ENCODE peak calls at places on chromosomes 12 and 14, in eight cellular contexts. J is esophagus squamous epithelium; B is Karpas-422; M is small intestine; O is uterus; P is MM.1S; R is CD8-positive, alpha-beta T cell; G is A549. H is an unnamed sample.

GRCh38 chr14:60649815-60650381 is 621 bp upstream of the SIX1 start:
- DNase-seq in R (no peak), B (no peak), M (no peak), P (no peak), J (no peak), O (no peak), G (peak; percentile 37), H (no peak)

GRCh38 chr14:61346221-61346620 is 24.8 kb downstream of the PRKCH start:
- DNase-seq in M (no peak), B (no peak), J (no peak), P (no peak), O (no peak), R (no peak), G (no peak), H (no peak)

GRCh38 chr12:57603758-57604453 is 718 bp upstream of the DTX3 start:
- DNase-seq in J (no peak), R (no peak), B (no peak), M (no peak), G (no peak), O (peak; percentile 80), P (no peak), H (peak; percentile 74)

GRCh38 chr14:90429236-90429635 is 32.4 kb downstream of the CALM1 start:
- DNase-seq in P (no peak), J (no peak), G (no peak), B (no peak), R (no peak), O (no peak), M (no peak), H (no peak)

GRCh38 chr14:100865682-100866591 is 37.6 kb downstream of the RTL1 start:
- DNase-seq in B (no peak), R (no peak), O (no peak), P (no peak), M (no peak), J (no peak), G (no peak), H (peak; percentile 30)

GRCh38 chr12:111431772-111432171 is 26.0 kb downstream of the SH2B3 start:
- DNase-seq in M (no peak), O (no peak), R (no peak), J (no peak), P (no peak), B (no peak), G (no peak), H (no peak)

GRCh38 chr14:35218963-35219362 is 73.2 kb upstream of the PSMA6 start:
- DNase-seq in B (no peak), M (no peak), G (no peak), O (no peak), R (no peak), P (no peak), J (no peak), H (no peak)

GRCh38 chr14:105421723-105422615 is 2.3 kb downstream of the MTA1 start:
- DNase-seq in P (no peak), B (no peak), G (no peak), R (no peak), M (no peak), O (no peak), J (no peak), H (peak; percentile 42)

GRCh38 chr12:118164798-118165486 is 29.0 kb downstream of the PEBP1 start:
- DNase-seq in P (peak; percentile 30), B (peak; percentile 72), J (no peak), M (peak; percentile 41), O (no peak), G (peak; percentile 48), R (no peak), H (no peak)

GRCh38 chr12:79637093-79637492 is 53.7 kb downstream of the PAWR start:
- DNase-seq in J (no peak), G (no peak), P (no peak), M (no peak), O (no peak), R (no peak), B (no peak), H (no peak)

GRCh38 chr12:3491938-3492867 is 1.2 kb downstream of the PRMT8 start:
- DNase-seq in R (peak; percentile 28), B (peak; percentile 58), G (peak; percentile 38), M (no peak), O (no peak), P (peak; percentile 42), J (no peak), H (peak; percentile 62)

GRCh38 chr12:3490848-3491382 is at the start of gene PRMT8:
- DNase-seq in B (no peak), G (no peak), J (no peak), M (no peak), R (no peak), O (no peak), P (no peak), H (peak; percentile 67)

GRCh38 chr12:3496964-3497363 is 6.0 kb downstream of the PRMT8 start:
- DNase-seq in J (no peak), P (no peak), G (peak; percentile 19), B (peak; percentile 61), M (peak; percentile 2), R (no peak), O (no peak), H (no peak)

GRCh38 chr12:3492868-3493224 is 1.8 kb downstream of the PRMT8 start:
- DNase-seq in M (no peak), G (no peak), P (no peak), O (no peak), J (no peak), R (no peak), B (no peak), H (no peak)

DNA sequence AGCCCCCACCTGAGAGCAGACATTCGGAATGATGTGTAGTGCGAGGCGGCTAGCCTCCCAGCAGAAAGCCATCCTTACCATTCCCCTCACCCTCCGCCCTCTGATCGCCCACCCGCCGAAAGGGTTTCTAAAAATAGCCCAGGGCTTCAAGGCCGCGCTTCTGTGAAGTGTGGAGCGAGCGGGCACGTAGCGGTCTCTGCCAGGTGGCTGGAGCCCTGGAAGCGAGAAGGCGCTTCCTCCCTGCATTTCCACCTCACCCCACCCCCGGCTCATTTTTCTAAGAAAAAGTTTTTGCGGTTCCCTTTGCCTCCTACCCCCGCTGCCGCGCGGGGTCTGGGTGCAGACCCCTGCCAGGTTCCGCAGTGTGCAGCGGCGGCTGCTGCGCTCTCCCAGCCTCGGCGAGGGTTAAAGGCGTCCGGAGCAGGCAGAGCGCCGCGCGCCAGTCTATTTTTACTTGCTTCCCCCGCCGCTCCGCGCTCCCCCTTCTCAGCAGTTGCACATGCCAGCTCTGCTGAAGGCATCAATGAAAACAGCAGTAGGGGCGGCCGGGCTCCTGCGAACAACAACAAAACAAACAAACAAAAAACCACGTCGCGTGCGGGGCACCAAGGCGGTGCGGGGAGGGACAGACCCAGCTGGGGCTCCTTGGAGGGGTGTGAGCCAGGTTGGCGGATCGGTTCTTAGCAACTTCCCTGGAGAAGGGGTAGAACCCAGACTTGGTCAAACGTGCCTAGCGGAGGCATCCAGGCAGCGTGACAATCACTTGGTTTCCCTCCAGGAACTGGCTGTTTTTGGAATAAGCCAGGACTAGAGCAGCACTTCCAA is 2.4 kb downstream of the PRMT8 start:
- DNase-seq in G (no peak), J (no peak), O (no peak), B (no peak), M (no peak), P (no peak), R (no peak), H (peak; percentile 82)
- H3K27ac ChIP-seq in G (no peak overlapping the region), J (no peak overlapping the region), O (no peak overlapping the region), B (no peak overlapping the region), M (no peak overlapping the region), P (no peak overlapping the region), R (no peak overlapping the region), H (peak overlapping the region; percentile 69)

GRCh38 chr12:12716845-12717585 is at the start of gene CDKN1B:
- DNase-seq in M (peak; percentile 92), P (peak; percentile 89), J (peak; percentile 59), O (peak; percentile 94), G (peak; percentile 92), B (peak; percentile 92), R (peak; percentile 90), H (peak; percentile 97)
- H3K4me1 ChIP-seq in M (peaks cover 3% of the 10 kb centered on the region), P (peaks cover 8% of the 10 kb centered on the region), J (peaks cover 66% of the 10 kb centered on the region), O (peaks cover 3% of the 10 kb centered on the region), G (peaks cover 53% of the 10 kb centered on the region), B (peaks cover 64% of the 10 kb centered on the region), R (peaks cover 47% of the 10 kb centered on the region), H (peaks cover 4% of the 10 kb centered on the region)

GRCh38 chr12:130425698-130426245 is 88.1 kb downstream of the PIWIL1 start:
- DNase-seq in R (no peak), M (no peak), J (no peak), O (no peak), G (no peak), P (no peak), B (no peak), H (no peak)
- H3K9me3 ChIP-seq in R (no peaks in the 10 kb centered on the region), M (no peaks in the 10 kb centered on the region), J (no peaks in the 10 kb centered on the region), O (no peaks in the 10 kb centered on the region), G (no peaks in the 10 kb centered on the region), P (no peaks in the 10 kb centered on the region), B (no peaks in the 10 kb centered on the region), H (no peaks in the 10 kb centered on the region)

GRCh38 chr12:64674367-64674922 is 64.2 kb downstream of the RASSF3 start:
- DNase-seq in R (peak; percentile 90), B (no peak), J (no peak), G (no peak), O (no peak), M (no peak), P (no peak), H (no peak)
- H3K27ac ChIP-seq in R (peak overlapping the region; percentile 66), B (peak overlapping the region; percentile 81), J (peak overlapping the region; percentile 88), G (peak overlapping the region; percentile 79), O (peak overlapping the region; percentile 86), M (peak overlapping the region; percentile 58), P (no peak overlapping the region), H (peak overlapping the region; percentile 90)

GRCh38 chr14:68522510-68523325 is 270.1 kb downstream of the ZFP36L1 start:
- DNase-seq in G (no peak), B (no peak), J (no peak), R (no peak), P (no peak), O (peak; percentile 58), M (no peak), H (peak; percentile 63)
- H3K4me1 ChIP-seq in G (peaks cover 42% of the 10 kb centered on the region), B (no peaks in the 10 kb centered on the region), J (peaks cover 89% of the 10 kb centered on the region), R (peaks cover 18% of the 10 kb centered on the region), P (peaks cover 7% of the 10 kb centered on the region), O (peaks cover 28% of the 10 kb centered on the region), M (peaks cover 13% of the 10 kb centered on the region), H (peaks cover 27% of the 10 kb centered on the region)

DNA sequence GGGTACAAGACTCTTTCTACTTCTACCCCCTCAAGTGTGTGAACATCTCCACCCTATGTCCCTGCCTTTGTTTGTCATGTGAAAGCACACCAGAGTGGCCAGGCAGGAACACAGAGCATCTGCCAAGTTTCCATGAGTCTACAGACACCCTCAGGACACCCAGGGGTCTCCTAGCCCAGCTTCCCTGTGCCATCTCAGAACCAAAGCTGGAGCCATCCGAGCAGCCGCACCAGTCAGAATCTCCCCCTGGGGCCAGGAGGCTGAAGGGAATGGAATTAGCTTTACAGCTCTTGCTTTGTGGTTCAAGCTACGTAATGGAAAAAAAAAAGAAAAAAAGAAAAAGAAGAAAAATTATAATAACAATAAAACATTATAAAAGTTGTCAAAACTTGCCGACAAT is 37.3 kb downstream of the TBX5 start:
- DNase-seq in B (no peak), G (no peak), R (no peak), M (no peak), O (no peak), J (no peak), P (no peak), H (peak; percentile 61)
- H3K9me3 ChIP-seq in B (no peaks in the 10 kb centered on the region), G (peaks cover 7% of the 10 kb centered on the region), R (no peaks in the 10 kb centered on the region), M (no peaks in the 10 kb centered on the region), O (no peaks in the 10 kb centered on the region), J (no peaks in the 10 kb centered on the region), P (no peaks in the 10 kb centered on the region), H (no peaks in the 10 kb centered on the region)

DNA sequence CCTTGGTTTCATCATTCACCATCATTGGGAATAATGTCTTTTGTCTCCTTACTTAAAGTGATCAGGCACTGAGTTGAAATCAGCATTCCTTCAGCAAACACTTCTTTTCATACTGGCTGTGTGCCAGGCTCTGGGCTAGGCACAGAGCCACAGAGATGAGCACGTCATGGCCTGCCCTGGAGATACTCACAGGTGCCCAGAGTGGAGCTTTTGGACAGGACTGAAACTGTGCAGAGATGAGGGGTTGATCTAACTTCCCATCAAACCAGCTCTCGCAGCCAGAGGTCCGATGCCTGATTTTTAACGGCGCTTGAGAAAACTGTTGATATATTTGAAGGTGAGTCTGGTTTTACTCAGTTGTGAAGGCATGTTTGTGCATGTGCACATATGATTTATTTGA is 43.1 kb downstream of the CACNA1C start:
- DNase-seq in R (no peak), G (no peak), P (no peak), J (no peak), O (peak; percentile 66), B (no peak), M (no peak), H (no peak)
- H3K27ac ChIP-seq in R (no peak overlapping the region), G (no peak overlapping the region), P (no peak overlapping the region), J (no peak overlapping the region), O (peak overlapping the region; percentile 65), B (no peak overlapping the region), M (no peak overlapping the region), H (peak overlapping the region; percentile 15)

H was measured in right cardiac atrium.